ENCODE peak calls at places on chromosomes 11 and 22, in seven cellular contexts. O is skeletal muscle cell; T is M059J; E is fibroblast of lung; D is hepatic stellate cell; Q is stimulated activated CD4-positive, alpha-beta T cell treated with anti-CD3 and anti-CD28 coated beads, TNF-alpha, amount 100 ng/mL, for 1 hour; F is NCI-H2081. A is an unnamed sample.

GRCh38 chr22:31229402-31230140 is 17.5 kb downstream of the LIMK2 start:
- DNase-seq in O (no peak), T (peak; percentile 37), E (peak; percentile 65), D (peak; percentile 51), Q (no peak), F (peak; percentile 20), A (peak; percentile 43)

GRCh38 chr11:69201764-69202370 is 46.1 kb downstream of the SMIM38 start:
- DNase-seq in O (no peak), T (no peak), E (no peak), D (no peak), Q (no peak), F (no peak), A (no peak)

GRCh38 chr11:32451808-32452207 is 16.5 kb upstream of the WT1 start:
- DNase-seq in O (peak; percentile 54), T (peak; percentile 40), E (no peak), D (no peak), Q (no peak), F (no peak), A (no peak)

GRCh38 chr11:9386901-9387300 is 2.4 kb downstream of the IPO7 start:
- DNase-seq in O (no peak), T (no peak), E (no peak), D (no peak), Q (no peak), F (no peak), A (no peak)

GRCh38 chr11:88406871-88407270 is 69.3 kb upstream of the CTSC start:
- DNase-seq in O (no peak), T (peak; percentile 55), E (no peak), D (no peak), Q (no peak), F (no peak), A (no peak)

GRCh38 chr11:61955031-61955415 is 4.9 kb downstream of the BEST1 start:
- DNase-seq in O (peak; percentile 74), T (peak; percentile 36), E (peak; percentile 93), D (peak; percentile 93), Q (no peak), F (no peak), A (no peak)

GRCh38 chr11:78834886-78835285 is 260.2 kb upstream of the NARS2 start:
- DNase-seq in O (no peak), T (no peak), E (no peak), D (no peak), Q (no peak), F (no peak), A (no peak)

GRCh38 chr11:72141066-72141465 is 5.5 kb downstream of the FOLR3 start:
- DNase-seq in O (peak; percentile 68), T (peak; percentile 98), E (peak; percentile 72), D (peak; percentile 84), Q (no peak), F (no peak), A (no peak)

GRCh38 chr11:5691963-5692358 is 2.4 kb downstream of the TRIM22 start:
- DNase-seq in O (no peak), T (no peak), E (no peak), D (no peak), Q (no peak), F (no peak), A (no peak)

GRCh38 chr11:61037694-61038093 is 64.6 kb upstream of the CD5 start:
- DNase-seq in O (no peak), T (peak; percentile 56), E (no peak), D (no peak), Q (no peak), F (no peak), A (no peak)

GRCh38 chr11:26958650-26959049 is 35.3 kb upstream of the FIBIN start:
- DNase-seq in O (no peak), T (no peak), E (no peak), D (no peak), Q (no peak), F (no peak), A (no peak)